ENCODE peak calls at places on chromosomes 2 and 18, in four cellular contexts. M is lung, Z is gastrocnemius medialis, P is bronchial epithelial cell. I is an unnamed sample.

GRCh38 chr2:126858991-126859390 is 39.7 kb upstream of the TEX51 start:
- DNase-seq in M (peak; percentile 17), Z (no peak), P (no peak), I (no peak)

GRCh38 chr2:160015746-160016145 is 46.7 kb downstream of the PLA2R1 start:
- DNase-seq in M (no peak), P (no peak), Z (no peak), I (no peak)

GRCh38 chr2:74835831-74836674 is 2.1 kb downstream of the HK2 start:
- DNase-seq in M (no peak), Z (no peak), P (peak; percentile 66), I (no peak)

GRCh38 chr2:216350214-216350789 is 22.0 kb downstream of the MARCHF4 start:
- DNase-seq in Z (no peak), P (peak; percentile 76), M (no peak), I (no peak)

GRCh38 chr18:12458761-12459160 is 51.0 kb downstream of the PRELID3A start:
- DNase-seq in M (no peak), P (no peak), Z (no peak), I (no peak)

GRCh38 chr2:36526216-36526615 is 71.8 kb downstream of the FEZ2 start:
- DNase-seq in M (no peak), Z (no peak), P (no peak), I (no peak)

GRCh38 chr2:72722492-72723090 is 103.2 kb downstream of the EXOC6B start:
- DNase-seq in M (no peak), Z (no peak), P (peak; percentile 28), I (peak; percentile 24)

GRCh38 chr2:110115291-110116032 is at the start of gene MALL:
- DNase-seq in P (peak; percentile 78), M (peak; percentile 59), Z (no peak), I (no peak)

GRCh38 chr2:42243297-42243696 is 74.1 kb downstream of the EML4 start:
- DNase-seq in Z (no peak), M (no peak), P (no peak), I (no peak)

GRCh38 chr2:13821255-13821880 is 811.1 kb upstream of the LRATD1 start:
- DNase-seq in P (peak; percentile 86), Z (no peak), M (no peak), I (peak; percentile 4)

GRCh38 chr2:69945447-69945846 is 16.0 kb downstream of the ASPRV1 start:
- DNase-seq in Z (no peak), M (peak; percentile 48), P (peak; percentile 95), I (no peak)

GRCh38 chr2:64054166-64054915 is 35.1 kb upstream of the VPS54 start:
- DNase-seq in P (no peak), Z (no peak), M (no peak), I (no peak)

DNA sequence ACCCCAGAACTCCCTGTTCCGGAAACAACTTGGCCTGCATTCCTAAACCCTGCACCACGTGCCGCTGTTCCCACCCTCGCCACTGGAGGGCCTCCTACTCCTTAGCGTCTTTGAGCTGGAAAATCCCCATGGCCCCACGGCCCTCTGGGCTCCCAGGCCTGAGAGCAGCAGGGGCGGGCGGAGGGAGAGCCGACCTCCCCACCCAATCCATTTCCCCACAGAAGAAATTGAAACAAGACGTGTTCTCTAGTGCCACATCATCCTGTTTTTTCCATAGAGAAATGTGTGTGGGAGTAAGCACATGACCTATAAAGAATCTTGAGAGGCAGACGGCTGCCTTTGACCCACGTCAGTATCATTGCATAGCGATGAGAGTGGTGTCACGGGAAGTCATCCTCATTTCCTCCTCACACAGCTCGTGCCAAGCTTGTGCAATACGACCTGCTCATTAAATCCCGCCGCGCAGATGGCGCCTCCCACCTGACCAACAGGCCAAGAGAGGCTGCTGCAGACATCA is 79.2 kb downstream of the LAMA1 start:
- DNase-seq in P (peak; percentile 76), M (peak; percentile 74), Z (peak; percentile 48), I (peak; percentile 99)
- TF ChIP-seq CTCF in P (peak; percentile 68), M (no peak), Z (peak; percentile 49), I (peak; percentile 88)

GRCh38 chr2:230678018-230678417 is 34.6 kb upstream of the CAB39 start:
- DNase-seq in Z (no peak), P (no peak), M (no peak), I (no peak)
- H3K4me3 ChIP-seq in Z (no peak overlapping the region), P (no peak overlapping the region), M (no peak overlapping the region), I (no peak overlapping the region)

GRCh38 chr2:105789745-105790466 is 45.2 kb downstream of the NCK2 start:
- DNase-seq in P (peak; percentile 72), M (no peak), Z (peak; percentile 78), I (peak; percentile 37)
- TF ChIP-seq CTCF in P (no peak), M (no peak), Z (no peak), I (peak; percentile 31)

GRCh38 chr18:23239350-23239692 is 104.0 kb downstream of the CABLES1 start:
- DNase-seq in Z (no peak), P (no peak), M (no peak), I (no peak)

GRCh38 chr18:23238152-23238531 is 102.9 kb downstream of the CABLES1 start:
- DNase-seq in M (peak; percentile 76), P (peak; percentile 62), Z (no peak), I (no peak)

GRCh38 chr18:23238651-23239349 is 103.5 kb downstream of the CABLES1 start:
- DNase-seq in Z (no peak), M (no peak), P (no peak), I (no peak)

GRCh38 chr18:23236876-23237468 is 101.7 kb downstream of the CABLES1 start:
- DNase-seq in Z (no peak), M (no peak), P (no peak), I (no peak)

DNA sequence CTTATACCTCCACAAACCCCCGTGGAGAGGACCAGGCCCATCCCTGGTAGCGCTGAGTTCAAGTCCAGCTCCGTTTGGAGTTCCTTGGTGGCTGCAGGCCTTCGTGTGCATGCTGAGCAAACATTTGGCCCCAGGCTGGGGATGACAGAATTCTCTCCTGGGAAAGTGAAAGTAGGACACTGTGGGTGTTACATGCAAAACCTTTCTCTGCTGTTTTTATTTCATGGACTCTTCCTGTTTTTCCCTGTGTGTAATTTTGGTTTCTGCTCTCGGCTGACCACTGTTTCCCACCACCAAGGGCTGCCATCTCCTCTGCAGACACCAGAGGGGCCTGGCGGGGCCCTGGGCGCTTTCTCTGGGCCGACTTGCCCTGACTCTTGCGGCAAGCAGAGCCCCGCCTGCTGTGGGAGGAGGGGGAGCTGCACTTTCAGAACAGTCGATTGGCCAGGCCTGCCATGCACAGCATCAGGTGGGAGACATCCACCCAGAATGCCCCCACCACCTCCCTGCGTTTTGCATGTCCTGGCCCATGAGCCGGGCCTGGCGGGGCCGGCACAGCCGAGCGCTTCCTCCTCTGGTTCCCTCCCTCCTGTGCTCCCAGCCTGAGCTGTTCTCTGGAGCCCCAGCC is 102.4 kb downstream of the CABLES1 start:
- DNase-seq in M (peak; percentile 59), P (peak; percentile 46), Z (no peak), I (no peak)
- H3K4me3 ChIP-seq in M (peak overlapping the region; percentile 4), P (peak overlapping the region; percentile 23), Z (peak overlapping the region; percentile 44), I (no peak overlapping the region)

DNA sequence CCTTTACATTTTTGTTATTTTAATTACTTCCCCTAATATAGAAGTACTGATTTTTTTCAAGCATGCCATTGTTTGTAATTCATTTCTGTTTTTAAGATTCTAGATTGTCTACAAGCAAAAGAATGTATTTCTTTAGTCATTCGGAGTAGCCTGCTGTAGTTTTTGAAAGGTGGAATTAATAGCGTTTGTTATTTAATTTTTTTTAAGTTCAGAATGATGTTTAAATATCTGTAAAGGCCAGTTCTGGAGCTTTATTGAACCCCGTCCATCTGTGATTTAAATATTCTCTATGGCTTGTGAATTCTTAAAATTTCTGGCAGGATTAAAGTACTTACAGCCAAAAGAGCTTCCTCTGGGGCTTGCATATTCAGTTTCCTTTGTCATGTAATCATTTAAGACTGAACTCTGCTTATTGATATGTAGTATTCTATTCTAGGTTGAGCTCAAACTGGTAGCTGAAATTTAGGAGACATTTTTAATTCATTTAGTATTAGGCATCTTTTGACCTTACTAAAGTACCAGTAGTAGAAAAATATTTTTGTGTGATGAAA is 5.2 kb downstream of the TGIF1 start:
- DNase-seq in M (no peak), Z (no peak), P (no peak), I (no peak)
- TF ChIP-seq CTCF in M (no peak), Z (no peak), P (no peak), I (no peak)

DNA sequence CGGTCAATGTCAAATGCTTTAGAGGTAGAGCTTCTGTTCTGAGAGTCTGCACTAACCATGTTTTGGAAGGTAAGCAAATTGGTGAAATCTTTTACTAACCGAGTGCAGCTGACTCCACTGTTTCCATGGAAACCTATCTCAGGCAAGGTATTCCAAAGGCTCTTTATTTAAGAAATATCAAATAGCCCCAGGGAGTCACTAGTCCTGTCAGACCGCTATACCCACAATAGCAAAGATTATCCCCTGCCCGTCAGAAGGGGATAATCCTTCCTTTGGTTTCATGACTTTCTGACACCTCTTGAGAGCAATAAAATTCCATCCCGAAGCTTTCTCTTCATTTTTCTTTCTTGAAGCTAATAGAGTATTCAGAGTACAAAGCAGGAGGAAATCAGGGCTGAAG is 34.7 kb upstream of the MAP2 start:
- DNase-seq in M (no peak), Z (no peak), P (no peak), I (no peak)
- H3K4me3 ChIP-seq in M (no peak overlapping the region), Z (no peak overlapping the region), P (no peak overlapping the region), I (no peak overlapping the region)

DNA sequence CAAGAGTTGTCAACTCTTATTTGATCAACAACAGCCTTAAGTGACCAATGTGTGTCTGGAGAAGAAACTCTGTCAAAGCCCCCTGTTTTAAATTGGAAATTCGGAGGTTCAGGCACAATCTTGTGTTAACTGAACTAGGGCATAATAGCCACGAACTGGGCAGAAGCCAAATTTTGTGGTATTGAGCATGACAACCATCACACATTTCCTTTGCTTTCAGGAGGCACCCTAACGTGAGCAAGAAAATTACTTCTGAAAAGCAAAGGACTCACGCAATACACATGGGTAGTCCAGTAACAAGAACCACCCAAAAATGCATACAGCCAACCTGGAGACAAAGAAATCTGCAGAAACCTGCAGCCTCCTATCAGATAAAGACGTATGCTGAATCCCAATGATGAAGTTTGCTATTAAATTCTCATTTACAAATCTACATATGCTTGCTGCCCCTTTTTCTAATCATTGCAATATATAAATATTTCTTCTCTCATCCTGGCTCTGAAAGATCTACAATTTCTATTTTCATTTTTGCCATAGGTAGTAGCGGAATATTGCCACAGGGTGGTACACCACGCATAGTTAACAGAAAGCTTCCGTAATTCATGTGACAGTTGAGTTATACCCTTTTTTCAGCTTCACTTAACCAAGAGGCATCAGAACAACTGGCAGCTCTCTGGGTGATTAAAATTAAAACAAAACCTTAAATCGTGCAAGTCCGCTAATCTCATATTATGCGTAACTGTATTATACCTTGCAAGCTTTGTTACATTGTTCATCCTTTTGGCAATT is 495.8 kb downstream of the NRXN1 start:
- DNase-seq in M (no peak), Z (no peak), P (peak; percentile 43), I (no peak)
- TF ChIP-seq CTCF in M (no peak), Z (no peak), P (peak; percentile 55), I (peak; percentile 43)

GRCh38 chr2:26692814-26693286 is 328 bp downstream of the KCNK3 start:
- DNase-seq in M (no peak), P (no peak), Z (no peak), I (no peak)
- H3K4me3 ChIP-seq in M (peak overlapping the region; percentile 26), P (no peak overlapping the region), Z (peak overlapping the region; percentile 14), I (peak overlapping the region; percentile 23)

GRCh38 chr2:180324191-180324590 is 317.1 kb upstream of the CWC22 start:
- DNase-seq in Z (no peak), P (peak; percentile 82), M (no peak), I (no peak)

GRCh38 chr2:180327185-180327584 is 320.1 kb upstream of the CWC22 start:
- DNase-seq in Z (no peak), M (no peak), P (no peak), I (no peak)

GRCh38 chr2:180334514-180334913 is 327.4 kb upstream of the CWC22 start:
- DNase-seq in M (no peak), P (no peak), Z (no peak), I (no peak)

GRCh38 chr2:180328795-180329422 is 321.8 kb upstream of the CWC22 start:
- DNase-seq in P (no peak), M (no peak), Z (no peak), I (no peak)
- TF ChIP-seq CTCF in P (no peak), M (no peak), Z (no peak), I (no peak)